ENCODE peak calls at places on chromosomes 1 and 21, in eight cellular contexts. B, Z, P, T, F, K, G and N are unnamed samples.

GRCh38 chr1:113493533-113493932 is 103.2 kb downstream of the MAGI3 start:
- DNase-seq in B (no peak), Z (no peak), P (no peak), T (no peak), F (no peak), K (no peak), G (no peak), N (no peak)

GRCh38 chr1:115706774-115707425 is 61.6 kb downstream of the CASQ2 start:
- DNase-seq in B (no peak), Z (no peak), P (peak), T (no peak), F (peak), K (no peak), G (no peak), N (peak)

GRCh38 chr1:66402194-66402593 is 131.8 kb upstream of the SGIP1 start:
- DNase-seq in B (no peak), Z (peak), P (peak), T (no peak), F (no peak), K (no peak), G (no peak), N (peak)

GRCh38 chr1:220800262-220800661 is 13.5 kb downstream of the MTARC1 start:
- DNase-seq in B (no peak), Z (no peak), P (no peak), T (no peak), F (no peak), K (no peak), G (no peak), N (no peak)

GRCh38 chr21:37546299-37546908 is 179.8 kb downstream of the DYRK1A start:
- DNase-seq in B (no peak), Z (no peak), P (no peak), T (no peak), F (no peak), K (peak), G (no peak), N (no peak)

GRCh38 chr1:216688127-216688657 is 35.0 kb downstream of the ESRRG start:
- DNase-seq in B (no peak), Z (no peak), P (no peak), T (no peak), F (no peak), K (no peak), G (no peak), N (no peak)

GRCh38 chr1:56215771-56216170 is 363.6 kb downstream of the PLPP3 start:
- DNase-seq in B (no peak), Z (no peak), P (no peak), T (no peak), F (no peak), K (no peak), G (no peak), N (no peak)

GRCh38 chr21:46099476-46099875 is 1.6 kb downstream of the COL6A2 start:
- DNase-seq in B (no peak), Z (no peak), P (no peak), T (peak), F (no peak), K (peak), G (no peak), N (peak)

GRCh38 chr1:11515403-11516300 is 36.7 kb downstream of the DISP3 start:
- DNase-seq in B (no peak), Z (no peak), P (no peak), T (no peak), F (no peak), K (no peak), G (no peak), N (no peak)

GRCh38 chr1:61588736-61589381 is 136.1 kb downstream of the TM2D1 start:
- DNase-seq in B (peak), Z (peak), P (peak), T (peak), F (peak), K (peak), G (peak), N (peak)

GRCh38 chr1:233394860-233395717 is 67.6 kb downstream of the MAP3K21 start:
- DNase-seq in B (peak), Z (no peak), P (peak), T (no peak), F (peak), K (no peak), G (no peak), N (peak)

GRCh38 chr1:38708701-38709258 is 150.8 kb downstream of the RRAGC start:
- DNase-seq in B (no peak), Z (no peak), P (no peak), T (no peak), F (no peak), K (no peak), G (no peak), N (no peak)

GRCh38 chr1:154241703-154242352 is 21.1 kb downstream of the UBAP2L start:
- DNase-seq in B (no peak), Z (no peak), P (no peak), T (no peak), F (no peak), K (no peak), G (no peak), N (no peak)

GRCh38 chr1:17207966-17208418 is 3.1 kb downstream of the PADI1 start:
- DNase-seq in B (peak), Z (no peak), P (peak), T (peak), F (peak), K (peak), G (peak), N (peak)

GRCh38 chr1:226631229-226632000 is 82.9 kb downstream of the STUM start:
- DNase-seq in B (no peak), Z (no peak), P (no peak), T (no peak), F (no peak), K (no peak), G (no peak), N (no peak)

GRCh38 chr21:16597768-16598167 is 868.0 kb downstream of the USP25 start:
- DNase-seq in B (no peak), Z (no peak), P (no peak), T (no peak), F (no peak), K (no peak), G (no peak), N (no peak)

GRCh38 chr1:96370752-96371151 is 350.8 kb upstream of the PTBP2 start:
- DNase-seq in B (peak), Z (no peak), P (no peak), T (no peak), F (no peak), K (no peak), G (no peak), N (peak)